ENCODE peak calls at places on chromosomes 1 and 21, in nine cellular contexts. One of them, this sample, is unnamed.

GRCh38 chr1:41610361-41610760 is 125.9 kb upstream of the EDN2 start:
- DNase-seq in astrocyte of the spinal cord: no peak
- DNase-seq in left ventricle myocardium inferior: no peak
- DNase-seq in WERI-Rb-1: no peak
- DNase-seq in Karpas-422: no peak
- DNase-seq in ovary: no peak
- DNase-seq in upper lobe of left lung: no peak
- DNase-seq in neuronal stem cell: no peak
- DNase-seq in spleen: no peak
- DNase-seq in this sample: no peak

GRCh38 chr1:25545767-25546166 is 2.4 kb downstream of the LDLRAP1 start:
- DNase-seq in astrocyte of the spinal cord: no peak
- DNase-seq in left ventricle myocardium inferior: no peak
- DNase-seq in WERI-Rb-1: no peak
- DNase-seq in Karpas-422: no peak
- DNase-seq in ovary: no peak
- DNase-seq in upper lobe of left lung: no peak
- DNase-seq in neuronal stem cell: no peak
- DNase-seq in spleen: no peak
- DNase-seq in this sample: no peak

GRCh38 chr1:178752891-178753290 is 27.8 kb downstream of the RALGPS2 start:
- DNase-seq in astrocyte of the spinal cord: no peak
- DNase-seq in left ventricle myocardium inferior: no peak
- DNase-seq in WERI-Rb-1: no peak
- DNase-seq in Karpas-422: no peak
- DNase-seq in ovary: no peak
- DNase-seq in upper lobe of left lung: no peak
- DNase-seq in neuronal stem cell: no peak
- DNase-seq in spleen: no peak
- DNase-seq in this sample: no peak

GRCh38 chr1:39144943-39145650 is 59.4 kb upstream of the MACF1 start:
- DNase-seq in astrocyte of the spinal cord: no peak
- DNase-seq in left ventricle myocardium inferior: no peak
- DNase-seq in WERI-Rb-1: no peak
- DNase-seq in Karpas-422: no peak
- DNase-seq in ovary: no peak
- DNase-seq in upper lobe of left lung: no peak
- DNase-seq in neuronal stem cell: no peak
- DNase-seq in spleen: no peak
- DNase-seq in this sample: no peak

GRCh38 chr1:3610165-3610822 is 1.0 kb downstream of the MEGF6 start:
- DNase-seq in astrocyte of the spinal cord: no peak
- DNase-seq in left ventricle myocardium inferior: no peak
- DNase-seq in WERI-Rb-1: no peak
- DNase-seq in Karpas-422: no peak
- DNase-seq in ovary: no peak
- DNase-seq in upper lobe of left lung: no peak
- DNase-seq in neuronal stem cell: no peak
- DNase-seq in spleen: no peak
- DNase-seq in this sample: no peak

GRCh38 chr1:6104631-6105030 is 58.9 kb downstream of the KCNAB2 start:
- DNase-seq in astrocyte of the spinal cord: no peak
- DNase-seq in left ventricle myocardium inferior: no peak
- DNase-seq in WERI-Rb-1: no peak
- DNase-seq in Karpas-422: no peak
- DNase-seq in ovary: no peak
- DNase-seq in upper lobe of left lung: no peak
- DNase-seq in neuronal stem cell: no peak
- DNase-seq in spleen: peak
- DNase-seq in this sample: no peak

GRCh38 chr1:44339731-44340130 is 15.3 kb downstream of the ERI3 start:
- DNase-seq in astrocyte of the spinal cord: no peak
- DNase-seq in left ventricle myocardium inferior: no peak
- DNase-seq in WERI-Rb-1: no peak
- DNase-seq in Karpas-422: no peak
- DNase-seq in ovary: no peak
- DNase-seq in upper lobe of left lung: no peak
- DNase-seq in neuronal stem cell: no peak
- DNase-seq in spleen: no peak
- DNase-seq in this sample: no peak

GRCh38 chr1:53617382-53618217 is 121.4 kb downstream of the GLIS1 start:
- DNase-seq in astrocyte of the spinal cord: peak
- DNase-seq in left ventricle myocardium inferior: no peak
- DNase-seq in WERI-Rb-1: no peak
- DNase-seq in Karpas-422: no peak
- DNase-seq in ovary: no peak
- DNase-seq in upper lobe of left lung: peak
- DNase-seq in neuronal stem cell: no peak
- DNase-seq in spleen: peak
- DNase-seq in this sample: no peak

GRCh38 chr1:107076846-107077245 is 20.4 kb downstream of the PRMT6 start:
- DNase-seq in astrocyte of the spinal cord: peak
- DNase-seq in left ventricle myocardium inferior: no peak
- DNase-seq in WERI-Rb-1: no peak
- DNase-seq in Karpas-422: no peak
- DNase-seq in ovary: no peak
- DNase-seq in upper lobe of left lung: no peak
- DNase-seq in neuronal stem cell: no peak
- DNase-seq in spleen: no peak
- DNase-seq in this sample: no peak

GRCh38 chr21:43600642-43601397 is 58.5 kb downstream of the HSF2BP start:
- DNase-seq in astrocyte of the spinal cord: peak
- DNase-seq in left ventricle myocardium inferior: no peak
- DNase-seq in WERI-Rb-1: peak
- DNase-seq in Karpas-422: no peak
- DNase-seq in ovary: no peak
- DNase-seq in upper lobe of left lung: no peak
- DNase-seq in neuronal stem cell: no peak
- DNase-seq in spleen: no peak
- DNase-seq in this sample: no peak

GRCh38 chr1:68204965-68205630 is 27.2 kb downstream of the WLS start:
- DNase-seq in astrocyte of the spinal cord: no peak
- DNase-seq in left ventricle myocardium inferior: no peak
- DNase-seq in WERI-Rb-1: no peak
- DNase-seq in Karpas-422: no peak
- DNase-seq in ovary: no peak
- DNase-seq in upper lobe of left lung: no peak
- DNase-seq in neuronal stem cell: no peak
- DNase-seq in spleen: no peak
- DNase-seq in this sample: no peak

GRCh38 chr1:229011022-229011421 is 259.9 kb upstream of the RAB4A start:
- DNase-seq in astrocyte of the spinal cord: no peak
- DNase-seq in left ventricle myocardium inferior: no peak
- DNase-seq in WERI-Rb-1: no peak
- DNase-seq in Karpas-422: no peak
- DNase-seq in ovary: no peak
- DNase-seq in upper lobe of left lung: no peak
- DNase-seq in neuronal stem cell: no peak
- DNase-seq in spleen: no peak
- DNase-seq in this sample: no peak

DNA sequence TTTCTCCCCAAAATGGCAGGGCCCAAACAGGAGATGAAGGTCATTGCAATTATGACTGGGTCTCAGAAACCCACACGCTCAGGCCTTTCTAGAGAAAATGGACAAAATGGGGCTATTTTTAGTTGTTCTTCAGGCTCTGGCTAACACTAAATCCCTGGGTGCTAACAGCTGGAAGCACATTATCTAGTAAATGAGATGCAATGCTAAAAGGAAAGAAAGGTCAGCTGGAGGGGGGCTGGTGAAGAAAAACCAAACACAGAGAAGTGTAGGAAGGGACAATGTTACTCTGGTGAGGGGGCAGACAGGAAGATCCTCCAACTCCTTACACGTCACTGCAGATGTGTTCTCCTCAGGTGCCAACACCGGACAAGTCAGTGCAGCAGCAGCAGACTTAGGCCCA is 137.1 kb upstream of the C8B start:
- DNase-seq in astrocyte of the spinal cord: no peak
- DNase-seq in left ventricle myocardium inferior: no peak
- DNase-seq in WERI-Rb-1: no peak
- DNase-seq in Karpas-422: no peak
- DNase-seq in ovary: no peak
- DNase-seq in upper lobe of left lung: no peak
- DNase-seq in neuronal stem cell: no peak
- DNase-seq in spleen: no peak
- DNase-seq in this sample: no peak
- H3K4me3 ChIP-seq in astrocyte of the spinal cord: no peak
- H3K4me3 ChIP-seq in left ventricle myocardium inferior: no peak
- H3K4me3 ChIP-seq in WERI-Rb-1: no peak
- H3K4me3 ChIP-seq in Karpas-422: no peak
- H3K4me3 ChIP-seq in ovary: no peak
- H3K4me3 ChIP-seq in upper lobe of left lung: no peak
- H3K4me3 ChIP-seq in neuronal stem cell: no peak
- H3K4me3 ChIP-seq in spleen: no peak
- H3K4me3 ChIP-seq in this sample: no peak

DNA sequence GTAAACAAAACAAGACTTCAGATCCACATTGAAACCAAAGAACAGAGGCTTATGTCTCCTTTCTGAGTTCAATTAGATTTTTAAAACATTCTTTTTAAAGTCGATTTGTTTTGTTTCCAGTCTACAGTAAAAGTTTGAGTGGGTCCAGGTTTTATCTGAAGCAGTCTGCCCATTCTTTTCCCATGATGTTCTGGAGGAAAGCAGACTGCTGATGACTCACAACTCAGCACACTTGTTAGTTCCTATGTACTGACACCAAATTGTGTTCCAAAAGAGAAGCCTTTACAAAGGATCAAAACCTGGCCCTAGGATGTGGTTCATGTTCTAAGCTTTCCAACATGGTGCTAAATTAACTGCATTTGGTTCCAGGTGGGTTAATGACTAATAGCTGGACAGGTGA is 11.4 kb upstream of the CCN1 start:
- DNase-seq in astrocyte of the spinal cord: peak
- DNase-seq in left ventricle myocardium inferior: no peak
- DNase-seq in WERI-Rb-1: no peak
- DNase-seq in Karpas-422: no peak
- DNase-seq in ovary: no peak
- DNase-seq in upper lobe of left lung: no peak
- DNase-seq in neuronal stem cell: no peak
- DNase-seq in spleen: no peak
- DNase-seq in this sample: no peak
- H3K4me3 ChIP-seq in astrocyte of the spinal cord: no peak
- H3K4me3 ChIP-seq in left ventricle myocardium inferior: no peak
- H3K4me3 ChIP-seq in WERI-Rb-1: no peak
- H3K4me3 ChIP-seq in Karpas-422: no peak
- H3K4me3 ChIP-seq in ovary: no peak
- H3K4me3 ChIP-seq in upper lobe of left lung: no peak
- H3K4me3 ChIP-seq in neuronal stem cell: no peak
- H3K4me3 ChIP-seq in spleen: no peak
- H3K4me3 ChIP-seq in this sample: no peak

DNA sequence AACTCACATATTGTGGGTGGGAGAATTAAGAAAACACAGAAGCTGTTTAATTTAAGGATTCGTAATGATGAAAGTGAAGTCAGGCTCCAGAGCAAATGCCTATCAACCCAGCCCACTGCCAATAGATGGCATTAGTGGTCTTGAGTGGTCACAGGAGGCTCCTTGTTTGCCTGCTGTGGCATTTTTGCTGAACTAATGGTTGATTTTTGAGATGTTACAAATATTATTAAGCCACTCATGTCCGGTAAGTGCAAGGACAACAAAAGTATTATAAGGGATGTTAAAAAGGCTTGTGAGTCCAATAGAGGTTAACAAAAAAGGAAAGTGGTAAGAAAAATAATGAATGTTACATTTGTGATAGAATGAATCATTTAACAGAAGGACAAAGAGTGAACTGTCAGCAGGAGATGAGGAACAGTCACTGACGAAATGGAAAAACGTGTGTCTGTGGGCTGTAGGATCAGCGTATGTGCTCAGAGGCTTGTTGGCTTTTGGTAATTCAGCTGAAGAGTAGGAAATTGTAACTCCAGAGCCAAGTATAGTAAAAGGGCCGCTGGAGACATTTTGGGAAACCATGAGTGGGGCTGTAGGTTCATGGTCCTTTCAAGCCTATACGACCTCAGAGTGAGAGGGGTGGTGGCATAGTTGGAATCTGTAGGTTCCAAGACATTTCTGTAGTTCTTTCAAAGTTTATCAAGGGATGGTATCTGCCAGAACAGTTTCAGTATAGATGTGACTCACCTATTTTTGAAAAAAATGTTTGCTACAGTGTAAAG is 11.2 kb downstream of the SFT2D2 start:
- DNase-seq in astrocyte of the spinal cord: no peak
- DNase-seq in left ventricle myocardium inferior: no peak
- DNase-seq in WERI-Rb-1: no peak
- DNase-seq in Karpas-422: no peak
- DNase-seq in ovary: no peak
- DNase-seq in upper lobe of left lung: no peak
- DNase-seq in neuronal stem cell: no peak
- DNase-seq in spleen: no peak
- DNase-seq in this sample: no peak
- H3K4me3 ChIP-seq in astrocyte of the spinal cord: no peak
- H3K4me3 ChIP-seq in left ventricle myocardium inferior: no peak
- H3K4me3 ChIP-seq in WERI-Rb-1: no peak
- H3K4me3 ChIP-seq in Karpas-422: no peak
- H3K4me3 ChIP-seq in ovary: no peak
- H3K4me3 ChIP-seq in upper lobe of left lung: no peak
- H3K4me3 ChIP-seq in neuronal stem cell: no peak
- H3K4me3 ChIP-seq in spleen: no peak
- H3K4me3 ChIP-seq in this sample: no peak

GRCh38 chr1:245365071-245365470 is 210.3 kb downstream of the KIF26B start:
- DNase-seq in astrocyte of the spinal cord: no peak
- DNase-seq in left ventricle myocardium inferior: no peak
- DNase-seq in WERI-Rb-1: no peak
- DNase-seq in Karpas-422: peak
- DNase-seq in ovary: no peak
- DNase-seq in upper lobe of left lung: no peak
- DNase-seq in neuronal stem cell: no peak
- DNase-seq in spleen: no peak
- DNase-seq in this sample: no peak

GRCh38 chr1:245365621-245366020 is 210.8 kb downstream of the KIF26B start:
- DNase-seq in astrocyte of the spinal cord: no peak
- DNase-seq in left ventricle myocardium inferior: no peak
- DNase-seq in WERI-Rb-1: no peak
- DNase-seq in Karpas-422: no peak
- DNase-seq in ovary: no peak
- DNase-seq in upper lobe of left lung: no peak
- DNase-seq in neuronal stem cell: no peak
- DNase-seq in spleen: no peak
- DNase-seq in this sample: no peak

GRCh38 chr1:245361056-245361455 is 206.3 kb downstream of the KIF26B start:
- DNase-seq in astrocyte of the spinal cord: no peak
- DNase-seq in left ventricle myocardium inferior: no peak
- DNase-seq in WERI-Rb-1: no peak
- DNase-seq in Karpas-422: no peak
- DNase-seq in ovary: no peak
- DNase-seq in upper lobe of left lung: no peak
- DNase-seq in neuronal stem cell: no peak
- DNase-seq in spleen: no peak
- DNase-seq in this sample: no peak

GRCh38 chr1:245363821-245364220 is 209.0 kb downstream of the KIF26B start:
- DNase-seq in astrocyte of the spinal cord: peak
- DNase-seq in left ventricle myocardium inferior: no peak
- DNase-seq in WERI-Rb-1: no peak
- DNase-seq in Karpas-422: no peak
- DNase-seq in ovary: no peak
- DNase-seq in upper lobe of left lung: no peak
- DNase-seq in neuronal stem cell: no peak
- DNase-seq in spleen: peak
- DNase-seq in this sample: no peak

DNA sequence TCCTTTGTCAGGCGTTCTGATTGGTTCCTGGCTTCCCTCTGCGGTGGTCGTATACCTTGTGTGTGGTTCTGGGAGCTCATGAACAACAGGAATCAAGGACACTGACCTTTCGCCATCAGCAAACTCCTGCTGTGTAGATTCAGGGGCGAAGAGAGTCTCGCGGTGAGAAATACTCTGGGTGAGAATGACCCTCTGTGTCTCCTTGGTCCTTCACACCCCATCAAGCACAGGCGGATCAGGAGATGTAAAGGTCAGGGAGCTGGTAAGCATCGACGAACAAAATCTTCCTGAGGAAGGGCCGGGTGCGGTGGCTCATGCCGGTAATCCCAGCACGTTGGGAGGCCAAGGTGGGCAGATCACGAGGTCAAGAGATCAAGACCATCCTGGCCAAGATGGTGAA is 207.2 kb downstream of the KIF26B start:
- DNase-seq in astrocyte of the spinal cord: no peak
- DNase-seq in left ventricle myocardium inferior: no peak
- DNase-seq in WERI-Rb-1: no peak
- DNase-seq in Karpas-422: no peak
- DNase-seq in ovary: no peak
- DNase-seq in upper lobe of left lung: no peak
- DNase-seq in neuronal stem cell: no peak
- DNase-seq in spleen: no peak
- DNase-seq in this sample: no peak
- H3K4me3 ChIP-seq in astrocyte of the spinal cord: no peak
- H3K4me3 ChIP-seq in left ventricle myocardium inferior: no peak
- H3K4me3 ChIP-seq in WERI-Rb-1: no peak
- H3K4me3 ChIP-seq in Karpas-422: no peak
- H3K4me3 ChIP-seq in ovary: no peak
- H3K4me3 ChIP-seq in upper lobe of left lung: no peak
- H3K4me3 ChIP-seq in neuronal stem cell: no peak
- H3K4me3 ChIP-seq in spleen: no peak
- H3K4me3 ChIP-seq in this sample: no peak